ENCODE peak calls at places on chromosomes 16 and 17, in nine cellular contexts. V is fibroblast of mammary gland, G is AG10803, J is WERI-Rb-1, U is PC-3, W is heart right ventricle, C is lung, F is ovary, B is heart left ventricle. N is an unnamed sample.

GRCh38 chr16:51939371-51940005 is 607.5 kb downstream of the TOX3 start:
- DNase-seq in V (no peak), G (no peak), J (peak), U (no peak), W (no peak), C (no peak), F (no peak), B (no peak), N (no peak)

GRCh38 chr17:69117855-69118758 is 23.6 kb downstream of the ABCA6 start:
- DNase-seq in V (no peak), G (no peak), J (no peak), U (no peak), W (no peak), C (no peak), F (no peak), B (no peak), N (no peak)

GRCh38 chr16:64989050-64989449 is 132.8 kb downstream of the CDH11 start:
- DNase-seq in V (no peak), G (no peak), J (no peak), U (no peak), W (no peak), C (no peak), F (no peak), B (no peak), N (no peak)

GRCh38 chr17:6456321-6456720 is 12.1 kb downstream of the PIMREG start:
- DNase-seq in V (no peak), G (no peak), J (no peak), U (no peak), W (no peak), C (no peak), F (peak), B (peak), N (no peak)

GRCh38 chr17:47959825-47960655 is 2.4 kb upstream of the PRR15L start:
- DNase-seq in V (no peak), G (no peak), J (no peak), U (no peak), W (no peak), C (no peak), F (no peak), B (no peak), N (no peak)

GRCh38 chr16:57616871-57617270 is 11.6 kb upstream of the ADGRG1 start:
- DNase-seq in V (no peak), G (no peak), J (no peak), U (no peak), W (no peak), C (no peak), F (peak), B (no peak), N (no peak)

GRCh38 chr17:66807182-66807581 is 27.7 kb upstream of the CACNG5 start:
- DNase-seq in V (no peak), G (no peak), J (no peak), U (no peak), W (no peak), C (no peak), F (no peak), B (no peak), N (no peak)

GRCh38 chr17:44916781-44917241 is 1.5 kb upstream of the GFAP start:
- DNase-seq in V (peak), G (peak), J (no peak), U (peak), W (peak), C (no peak), F (no peak), B (peak), N (no peak)

GRCh38 chr16:9077001-9077809 is 14.2 kb upstream of the HAPSTR1 start:
- DNase-seq in V (peak), G (peak), J (no peak), U (peak), W (no peak), C (no peak), F (no peak), B (no peak), N (no peak)

GRCh38 chr17:79907855-79908254 is 68.6 kb upstream of the CBX4 start:
- DNase-seq in V (peak), G (peak), J (no peak), U (no peak), W (no peak), C (peak), F (no peak), B (no peak), N (peak)

GRCh38 chr16:85834741-85835140 is 35.2 kb downstream of the COX4I1 start:
- DNase-seq in V (no peak), G (no peak), J (no peak), U (no peak), W (no peak), C (no peak), F (no peak), B (no peak), N (no peak)

GRCh38 chr16:49886554-49887121 is 30.7 kb upstream of the ZNF423 start:
- DNase-seq in V (no peak), G (no peak), J (no peak), U (no peak), W (no peak), C (no peak), F (no peak), B (no peak), N (no peak)

GRCh38 chr17:63552211-63552610 is 1.9 kb downstream of the DCAF7 start:
- DNase-seq in V (peak), G (peak), J (no peak), U (no peak), W (no peak), C (no peak), F (no peak), B (no peak), N (peak)

GRCh38 chr17:52604105-52604504 is 445.6 kb upstream of the CA10 start:
- DNase-seq in V (no peak), G (no peak), J (no peak), U (no peak), W (no peak), C (no peak), F (no peak), B (no peak), N (no peak)

GRCh38 chr16:57845115-57845514 is 42.8 kb upstream of the KIFC3 start:
- DNase-seq in V (no peak), G (no peak), J (peak), U (no peak), W (no peak), C (no peak), F (no peak), B (no peak), N (no peak)

GRCh38 chr17:59753522-59754467 is 46.3 kb downstream of the VMP1 start:
- DNase-seq in V (peak), G (peak), J (no peak), U (peak), W (peak), C (no peak), F (no peak), B (no peak), N (peak)

GRCh38 chr17:8436169-8436932 is 667 bp downstream of the NDEL1 start:
- DNase-seq in V (peak), G (peak), J (peak), U (peak), W (peak), C (peak), F (peak), B (peak), N (peak)

GRCh38 chr16:24829153-24829552 is 16.6 kb upstream of the SLC5A11 start:
- DNase-seq in V (no peak), G (no peak), J (no peak), U (no peak), W (no peak), C (no peak), F (no peak), B (no peak), N (no peak)

GRCh38 chr16:89031715-89032659 is 55.0 kb upstream of the CBFA2T3 start:
- DNase-seq in V (no peak), G (no peak), J (no peak), U (no peak), W (peak), C (peak), F (no peak), B (peak), N (no peak)

GRCh38 chr16:86784267-86784626 is 205.9 kb downstream of the FOXL1 start:
- DNase-seq in V (no peak), G (peak), J (no peak), U (peak), W (no peak), C (no peak), F (no peak), B (no peak), N (no peak)

GRCh38 chr17:28878981-28879380 is 18.6 kb downstream of the FLOT2 start:
- DNase-seq in V (peak), G (peak), J (peak), U (peak), W (no peak), C (no peak), F (no peak), B (no peak), N (peak)

GRCh38 chr16:62014534-62014933 is 21.7 kb downstream of the CDH8 start:
- DNase-seq in V (no peak), G (no peak), J (no peak), U (no peak), W (no peak), C (no peak), F (no peak), B (no peak), N (no peak)

GRCh38 chr17:44331249-44331760 is 6.7 kb upstream of the SLC25A39 start:
- DNase-seq in V (peak), G (peak), J (peak), U (peak), W (peak), C (peak), F (peak), B (peak), N (peak)

GRCh38 chr16:48158296-48158695 is 2.5 kb upstream of the ABCC12 start:
- DNase-seq in V (peak), G (peak), J (no peak), U (peak), W (no peak), C (no peak), F (no peak), B (no peak), N (no peak)

GRCh38 chr17:38850374-38850773 is 3.1 kb downstream of the RPL23 start:
- DNase-seq in V (no peak), G (no peak), J (no peak), U (no peak), W (no peak), C (no peak), F (no peak), B (no peak), N (no peak)

GRCh38 chr17:57379237-57380054 is 123.1 kb downstream of the MSI2 start:
- DNase-seq in V (no peak), G (no peak), J (no peak), U (no peak), W (peak), C (no peak), F (no peak), B (peak), N (peak)

GRCh38 chr17:41615454-41615853 is 2.9 kb upstream of the KRT16 start:
- DNase-seq in V (no peak), G (no peak), J (no peak), U (peak), W (no peak), C (no peak), F (no peak), B (no peak), N (no peak)

GRCh38 chr16:14181371-14182050 is 110.4 kb downstream of the MRTFB start:
- DNase-seq in V (peak), G (peak), J (no peak), U (peak), W (no peak), C (no peak), F (no peak), B (no peak), N (no peak)

GRCh38 chr16:19291459-19291858 is 5.9 kb downstream of the CLEC19A start:
- DNase-seq in V (peak), G (no peak), J (peak), U (peak), W (no peak), C (no peak), F (no peak), B (no peak), N (no peak)

GRCh38 chr17:38667099-38667786 is 7.5 kb downstream of the EPOP start:
- DNase-seq in V (peak), G (peak), J (peak), U (peak), W (peak), C (peak), F (peak), B (peak), N (peak)

GRCh38 chr17:3511841-3512511 is 36.2 kb downstream of the ASPA start:
- DNase-seq in V (peak), G (peak), J (no peak), U (no peak), W (no peak), C (no peak), F (no peak), B (no peak), N (peak)

GRCh38 chr17:21008992-21009671 is 33.7 kb downstream of the USP22 start:
- DNase-seq in V (no peak), G (no peak), J (no peak), U (no peak), W (no peak), C (no peak), F (no peak), B (no peak), N (no peak)

GRCh38 chr17:28750178-28751047 is 6.6 kb downstream of the TRAF4 start:
- DNase-seq in V (peak), G (peak), J (peak), U (peak), W (peak), C (peak), F (peak), B (peak), N (peak)

GRCh38 chr17:7266784-7267183 is 4.5 kb upstream of the CLDN7 start:
- DNase-seq in V (peak), G (no peak), J (no peak), U (no peak), W (no peak), C (no peak), F (no peak), B (no peak), N (no peak)

GRCh38 chr17:40218740-40219072 is 398 bp upstream of the WIPF2 start:
- DNase-seq in V (peak), G (peak), J (peak), U (peak), W (peak), C (peak), F (peak), B (peak), N (peak)

GRCh38 chr17:36674278-36674650 is 72.9 kb downstream of the MRM1 start:
- DNase-seq in V (no peak), G (no peak), J (no peak), U (no peak), W (no peak), C (no peak), F (no peak), B (no peak), N (no peak)

GRCh38 chr16:86029131-86029741 is 130.3 kb downstream of the IRF8 start:
- DNase-seq in V (peak), G (peak), J (peak), U (no peak), W (peak), C (no peak), F (no peak), B (peak), N (peak)

GRCh38 chr17:78783711-78784396 is 1.8 kb upstream of the CYTH1 start:
- DNase-seq in V (no peak), G (no peak), J (peak), U (no peak), W (no peak), C (no peak), F (no peak), B (no peak), N (peak)

GRCh38 chr17:78779848-78780247 is 2.2 kb downstream of the CYTH1 start:
- DNase-seq in V (no peak), G (no peak), J (no peak), U (no peak), W (no peak), C (no peak), F (no peak), B (no peak), N (no peak)

GRCh38 chr17:78781339-78782304 is at the start of gene CYTH1:
- DNase-seq in V (peak), G (no peak), J (peak), U (peak), W (no peak), C (peak), F (peak), B (peak), N (peak)

GRCh38 chr17:78780335-78780734 is 1.7 kb downstream of the CYTH1 start:
- DNase-seq in V (no peak), G (no peak), J (no peak), U (no peak), W (no peak), C (no peak), F (no peak), B (no peak), N (no peak)

GRCh38 chr17:78780852-78781338 is 1.2 kb downstream of the CYTH1 start:
- DNase-seq in V (peak), G (no peak), J (no peak), U (no peak), W (no peak), C (no peak), F (no peak), B (no peak), N (no peak)
- TF ChIP-seq CTCF in V (no peak), G (no peak), J (no peak), U (no peak), W (no peak), C (no peak), F (no peak), B (no peak), N (no peak)

GRCh38 chr16:12091569-12092346 is 115.2 kb downstream of the SNX29 start:
- DNase-seq in V (no peak), G (no peak), J (no peak), U (peak), W (no peak), C (no peak), F (peak), B (no peak), N (no peak)

GRCh38 chr16:12092347-12092882 is 115.9 kb downstream of the SNX29 start:
- DNase-seq in V (peak), G (peak), J (no peak), U (peak), W (no peak), C (peak), F (peak), B (no peak), N (no peak)

GRCh38 chr16:12087901-12088364 is 111.4 kb downstream of the SNX29 start:
- DNase-seq in V (no peak), G (no peak), J (peak), U (no peak), W (peak), C (no peak), F (peak), B (peak), N (no peak)

GRCh38 chr16:12089492-12090161 is 113.1 kb downstream of the SNX29 start:
- DNase-seq in V (peak), G (peak), J (no peak), U (no peak), W (peak), C (no peak), F (peak), B (peak), N (peak)

GRCh38 chr16:12090162-12090552 is 113.6 kb downstream of the SNX29 start:
- DNase-seq in V (no peak), G (no peak), J (no peak), U (no peak), W (no peak), C (no peak), F (peak), B (no peak), N (no peak)
- H3K4me3 ChIP-seq in V (peak), G (no peak), J (no peak), U (no peak), W (peak), C (no peak), F (no peak), B (no peak), N (no peak)

DNA sequence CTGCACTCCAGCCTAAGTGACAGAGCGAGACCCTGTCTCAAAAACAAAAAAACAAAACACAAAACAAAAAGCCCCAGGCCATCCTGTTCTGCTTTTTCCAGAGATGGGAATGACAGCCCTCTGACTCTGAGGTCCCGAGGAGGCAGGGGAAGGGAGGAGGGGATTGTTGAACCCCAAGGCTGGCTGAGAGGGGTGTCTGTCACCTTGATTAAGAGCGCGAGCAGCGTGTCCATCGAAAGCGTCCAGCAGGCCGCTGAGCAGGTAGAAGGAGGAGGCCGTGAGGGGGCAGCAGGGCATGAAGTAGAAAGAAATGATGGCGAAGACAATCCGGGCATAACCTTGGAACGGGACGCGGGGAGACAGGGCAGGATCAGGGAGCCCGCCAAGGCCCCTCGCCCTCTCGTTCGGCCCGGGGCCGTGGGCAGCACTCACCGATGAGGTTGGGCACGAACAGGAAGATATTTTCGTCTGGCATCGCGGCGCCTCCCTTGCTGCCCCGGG is 593 bp downstream of the CDIPT start:
- DNase-seq in V (no peak), G (no peak), J (peak), U (peak), W (no peak), C (no peak), F (no peak), B (peak), N (peak)
- TF ChIP-seq CTCF in V (peak), G (peak), J (peak), U (no peak), W (no peak), C (no peak), F (no peak), B (no peak), N (peak)

DNA sequence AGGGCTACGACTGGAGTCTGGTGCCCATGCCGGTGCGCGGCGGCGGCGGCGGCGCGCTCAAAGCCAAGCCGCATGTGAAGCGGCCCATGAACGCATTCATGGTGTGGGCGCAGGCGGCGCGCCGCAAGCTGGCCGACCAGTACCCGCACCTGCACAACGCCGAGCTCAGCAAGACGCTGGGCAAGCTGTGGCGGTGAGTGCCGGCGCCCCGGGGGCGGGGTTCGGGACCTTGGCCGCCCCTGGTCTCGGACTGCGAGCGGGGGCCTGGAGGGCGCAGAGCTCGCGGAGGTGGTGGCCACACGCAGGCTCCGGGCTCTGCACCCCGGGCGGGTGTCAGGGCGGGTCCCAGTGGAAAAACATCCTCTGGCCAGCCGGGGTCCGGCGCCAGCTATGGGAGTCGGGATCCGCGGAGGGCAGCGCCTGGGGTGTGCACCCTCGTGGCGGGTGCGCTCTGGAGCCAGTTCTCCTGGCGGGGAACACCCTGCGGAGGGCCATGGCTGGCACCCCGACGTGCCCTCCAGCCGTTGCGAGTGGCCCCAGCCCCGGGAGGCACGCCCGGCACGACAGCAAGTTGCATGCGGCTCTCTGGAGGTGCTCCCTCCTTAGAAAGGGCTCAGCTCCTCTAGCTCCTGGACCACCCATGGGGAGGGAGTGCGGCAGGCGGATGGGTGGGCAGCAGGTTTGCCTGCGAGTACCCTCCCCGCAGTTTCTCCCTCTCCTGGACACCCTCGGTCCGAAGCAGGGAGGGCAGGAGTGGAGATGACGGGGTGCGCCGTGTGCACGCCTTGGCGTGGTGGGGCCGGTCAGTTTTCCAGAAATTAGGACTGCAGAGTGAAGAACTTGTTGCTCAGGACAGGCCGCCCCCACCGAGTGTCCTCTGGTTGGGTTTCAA is 828 bp downstream of the SOX8 start:
- DNase-seq in V (no peak), G (no peak), J (peak), U (no peak), W (no peak), C (no peak), F (no peak), B (no peak), N (peak)
- H3K4me3 ChIP-seq in V (no peak), G (no peak), J (peak), U (no peak), W (peak), C (peak), F (peak), B (no peak), N (peak)

DNA sequence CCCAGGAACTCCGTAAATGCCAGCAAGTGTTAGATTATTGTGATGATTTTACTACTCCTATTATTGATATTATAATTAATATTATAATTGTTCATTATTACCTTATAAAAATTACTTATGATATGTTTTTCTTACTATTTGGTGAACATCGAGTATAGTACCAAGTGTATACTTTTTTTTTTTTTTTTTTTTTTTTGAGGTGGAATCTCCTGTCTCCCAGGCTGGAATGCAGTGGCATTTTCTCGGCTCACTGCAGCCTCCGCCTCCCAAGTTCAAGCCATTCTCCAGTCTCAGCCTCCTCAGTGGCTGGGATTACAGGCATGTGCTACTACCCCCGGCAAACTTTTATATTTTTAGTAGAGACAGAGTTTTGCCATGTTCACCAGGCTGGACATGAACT is 347.0 kb downstream of the WWOX start:
- DNase-seq in V (no peak), G (no peak), J (no peak), U (no peak), W (no peak), C (no peak), F (no peak), B (no peak), N (no peak)
- TF ChIP-seq CTCF in V (no peak), G (no peak), J (no peak), U (no peak), W (no peak), C (no peak), F (no peak), B (no peak), N (no peak)

GRCh38 chr16:67169642-67170167 is 633 bp upstream of the NOL3 start:
- DNase-seq in V (no peak), G (no peak), J (peak), U (no peak), W (no peak), C (no peak), F (peak), B (peak), N (peak)
- H3K4me3 ChIP-seq in V (peak), G (peak), J (peak), U (peak), W (peak), C (no peak), F (peak), B (peak), N (peak)

N was measured in cardiac muscle cell.